ENCODE peak calls at places on chromosomes 5 and 9, in six cellular contexts. One of them, this sample, is unnamed.

GRCh38 chr5:138874241-138874640 is 894 bp downstream of the LRRTM2 start:
- DNase-seq in PC-3: no peak
- DNase-seq in foreskin keratinocyte: no peak
- DNase-seq in coronary artery: no peak
- DNase-seq in upper lobe of right lung: no peak
- DNase-seq in cardiac muscle cell: no peak
- DNase-seq in this sample: no peak

GRCh38 chr9:36301227-36301626 is 43.0 kb upstream of the GNE start:
- DNase-seq in PC-3: no peak
- DNase-seq in coronary artery: no peak
- DNase-seq in upper lobe of right lung: no peak
- DNase-seq in cardiac muscle cell: no peak
- DNase-seq in foreskin keratinocyte: no peak
- DNase-seq in this sample: no peak

GRCh38 chr9:116899337-116900006 is 212.4 kb downstream of the TRIM32 start:
- DNase-seq in coronary artery: no peak
- DNase-seq in cardiac muscle cell: no peak
- DNase-seq in PC-3: peak
- DNase-seq in foreskin keratinocyte: peak
- DNase-seq in upper lobe of right lung: no peak
- DNase-seq in this sample: no peak

GRCh38 chr5:170307575-170308465 is 10.2 kb upstream of the LCP2 start:
- DNase-seq in upper lobe of right lung: peak
- DNase-seq in PC-3: peak
- DNase-seq in foreskin keratinocyte: peak
- DNase-seq in cardiac muscle cell: peak
- DNase-seq in coronary artery: peak
- DNase-seq in this sample: no peak

GRCh38 chr9:93091453-93092081 is 4.5 kb upstream of the CARD19 start:
- DNase-seq in upper lobe of right lung: peak
- DNase-seq in coronary artery: peak
- DNase-seq in foreskin keratinocyte: peak
- DNase-seq in cardiac muscle cell: peak
- DNase-seq in PC-3: peak
- DNase-seq in this sample: no peak

GRCh38 chr5:149747141-149747832 is 17.2 kb downstream of the PPARGC1B start:
- DNase-seq in coronary artery: no peak
- DNase-seq in upper lobe of right lung: peak
- DNase-seq in PC-3: peak
- DNase-seq in cardiac muscle cell: no peak
- DNase-seq in foreskin keratinocyte: peak
- DNase-seq in this sample: no peak

GRCh38 chr9:77271023-77271690 is 93.8 kb downstream of the VPS13A start:
- DNase-seq in foreskin keratinocyte: peak
- DNase-seq in coronary artery: no peak
- DNase-seq in PC-3: no peak
- DNase-seq in upper lobe of right lung: no peak
- DNase-seq in cardiac muscle cell: no peak
- DNase-seq in this sample: no peak

GRCh38 chr5:134580001-134580460 is 52.6 kb downstream of the SAR1B start:
- DNase-seq in foreskin keratinocyte: no peak
- DNase-seq in PC-3: no peak
- DNase-seq in upper lobe of right lung: peak
- DNase-seq in coronary artery: no peak
- DNase-seq in cardiac muscle cell: no peak
- DNase-seq in this sample: no peak

GRCh38 chr5:139648205-139649081 is at the start of gene CXXC5:
- DNase-seq in cardiac muscle cell: peak
- DNase-seq in upper lobe of right lung: peak
- DNase-seq in foreskin keratinocyte: peak
- DNase-seq in coronary artery: peak
- DNase-seq in PC-3: peak
- DNase-seq in this sample: peak

GRCh38 chr9:127763918-127764384 is 14.5 kb downstream of the SH2D3C start:
- DNase-seq in PC-3: no peak
- DNase-seq in upper lobe of right lung: peak
- DNase-seq in cardiac muscle cell: peak
- DNase-seq in coronary artery: no peak
- DNase-seq in foreskin keratinocyte: no peak
- DNase-seq in this sample: no peak

GRCh38 chr5:157143127-157143959 is 678 bp upstream of the MED7 start:
- DNase-seq in foreskin keratinocyte: no peak
- DNase-seq in coronary artery: no peak
- DNase-seq in cardiac muscle cell: peak
- DNase-seq in PC-3: no peak
- DNase-seq in upper lobe of right lung: peak
- DNase-seq in this sample: no peak

GRCh38 chr9:97710356-97711222 is 13.4 kb upstream of the XPA start:
- DNase-seq in foreskin keratinocyte: peak
- DNase-seq in PC-3: peak
- DNase-seq in cardiac muscle cell: peak
- DNase-seq in coronary artery: no peak
- DNase-seq in upper lobe of right lung: no peak
- DNase-seq in this sample: no peak

GRCh38 chr9:38183994-38184568 is 115.1 kb upstream of the SHB start:
- DNase-seq in coronary artery: no peak
- DNase-seq in cardiac muscle cell: peak
- DNase-seq in upper lobe of right lung: no peak
- DNase-seq in foreskin keratinocyte: no peak
- DNase-seq in PC-3: peak
- DNase-seq in this sample: no peak

GRCh38 chr9:133385452-133385851 is 9.3 kb downstream of the STKLD1 start:
- DNase-seq in coronary artery: no peak
- DNase-seq in PC-3: no peak
- DNase-seq in foreskin keratinocyte: no peak
- DNase-seq in upper lobe of right lung: no peak
- DNase-seq in cardiac muscle cell: no peak
- DNase-seq in this sample: no peak

GRCh38 chr9:131122158-131122557 is 3.2 kb upstream of the NUP214 start:
- DNase-seq in foreskin keratinocyte: no peak
- DNase-seq in cardiac muscle cell: no peak
- DNase-seq in PC-3: no peak
- DNase-seq in coronary artery: no peak
- DNase-seq in upper lobe of right lung: no peak
- DNase-seq in this sample: no peak

GRCh38 chr9:127896395-127897193 is 2.8 kb downstream of the ST6GALNAC6 start:
- DNase-seq in PC-3: no peak
- DNase-seq in coronary artery: peak
- DNase-seq in foreskin keratinocyte: no peak
- DNase-seq in upper lobe of right lung: no peak
- DNase-seq in cardiac muscle cell: no peak
- DNase-seq in this sample: no peak

GRCh38 chr9:132875159-132875558 is 2.9 kb downstream of the AK8 start:
- DNase-seq in cardiac muscle cell: no peak
- DNase-seq in PC-3: no peak
- DNase-seq in upper lobe of right lung: no peak
- DNase-seq in foreskin keratinocyte: no peak
- DNase-seq in coronary artery: no peak
- DNase-seq in this sample: no peak

GRCh38 chr5:13987843-13988464 is 43.5 kb upstream of the DNAH5 start:
- DNase-seq in coronary artery: no peak
- DNase-seq in upper lobe of right lung: no peak
- DNase-seq in cardiac muscle cell: peak
- DNase-seq in PC-3: peak
- DNase-seq in foreskin keratinocyte: peak
- DNase-seq in this sample: no peak

GRCh38 chr5:178545156-178545555 is 45.0 kb downstream of the COL23A1 start:
- DNase-seq in foreskin keratinocyte: no peak
- DNase-seq in PC-3: no peak
- DNase-seq in cardiac muscle cell: no peak
- DNase-seq in coronary artery: no peak
- DNase-seq in upper lobe of right lung: no peak
- DNase-seq in this sample: no peak

GRCh38 chr5:148653271-148653839 is 972 bp downstream of the HTR4 start:
- DNase-seq in PC-3: no peak
- DNase-seq in cardiac muscle cell: no peak
- DNase-seq in upper lobe of right lung: no peak
- DNase-seq in coronary artery: no peak
- DNase-seq in foreskin keratinocyte: no peak
- DNase-seq in this sample: no peak

GRCh38 chr5:142748568-142749249 is 21.5 kb upstream of the ARHGAP26 start:
- DNase-seq in cardiac muscle cell: no peak
- DNase-seq in coronary artery: no peak
- DNase-seq in upper lobe of right lung: peak
- DNase-seq in PC-3: peak
- DNase-seq in foreskin keratinocyte: peak
- DNase-seq in this sample: no peak

GRCh38 chr9:12813960-12814876 is 39.4 kb downstream of the LURAP1L start:
- DNase-seq in upper lobe of right lung: no peak
- DNase-seq in PC-3: peak
- DNase-seq in cardiac muscle cell: peak
- DNase-seq in coronary artery: peak
- DNase-seq in foreskin keratinocyte: peak
- DNase-seq in this sample: no peak

GRCh38 chr9:133247632-133248031 is 27.4 kb downstream of the ABO start:
- DNase-seq in PC-3: no peak
- DNase-seq in foreskin keratinocyte: no peak
- DNase-seq in upper lobe of right lung: no peak
- DNase-seq in cardiac muscle cell: no peak
- DNase-seq in coronary artery: no peak
- DNase-seq in this sample: peak

GRCh38 chr9:15317836-15318235 is 10.8 kb upstream of the TTC39B start:
- DNase-seq in upper lobe of right lung: no peak
- DNase-seq in foreskin keratinocyte: peak
- DNase-seq in PC-3: peak
- DNase-seq in coronary artery: no peak
- DNase-seq in cardiac muscle cell: peak
- DNase-seq in this sample: no peak

GRCh38 chr9:92468206-92468605 is 14.1 kb downstream of the ASPN start:
- DNase-seq in foreskin keratinocyte: peak
- DNase-seq in coronary artery: no peak
- DNase-seq in upper lobe of right lung: no peak
- DNase-seq in cardiac muscle cell: no peak
- DNase-seq in PC-3: no peak
- DNase-seq in this sample: no peak

GRCh38 chr9:38022203-38022602 is 46.8 kb downstream of the SHB start:
- DNase-seq in foreskin keratinocyte: no peak
- DNase-seq in PC-3: no peak
- DNase-seq in coronary artery: no peak
- DNase-seq in cardiac muscle cell: no peak
- DNase-seq in upper lobe of right lung: no peak
- DNase-seq in this sample: no peak

GRCh38 chr5:35316611-35317307 is 86.5 kb upstream of the PRLR start:
- DNase-seq in cardiac muscle cell: no peak
- DNase-seq in upper lobe of right lung: no peak
- DNase-seq in PC-3: peak
- DNase-seq in foreskin keratinocyte: peak
- DNase-seq in coronary artery: no peak
- DNase-seq in this sample: no peak

GRCh38 chr9:86351897-86352296 is 2.3 kb downstream of the TUT7 start:
- DNase-seq in foreskin keratinocyte: no peak
- DNase-seq in coronary artery: no peak
- DNase-seq in upper lobe of right lung: no peak
- DNase-seq in PC-3: no peak
- DNase-seq in cardiac muscle cell: no peak
- DNase-seq in this sample: no peak

GRCh38 chr5:40559306-40559705 is 120.4 kb upstream of the PTGER4 start:
- DNase-seq in PC-3: no peak
- DNase-seq in coronary artery: no peak
- DNase-seq in upper lobe of right lung: no peak
- DNase-seq in cardiac muscle cell: no peak
- DNase-seq in foreskin keratinocyte: no peak
- DNase-seq in this sample: no peak

GRCh38 chr9:110047232-110047954 is 160.6 kb downstream of the C9orf152 start:
- DNase-seq in cardiac muscle cell: no peak
- DNase-seq in PC-3: no peak
- DNase-seq in foreskin keratinocyte: no peak
- DNase-seq in upper lobe of right lung: no peak
- DNase-seq in coronary artery: no peak
- DNase-seq in this sample: no peak

GRCh38 chr5:145237843-145238242 is 597.3 kb downstream of the PRELID2 start:
- DNase-seq in coronary artery: no peak
- DNase-seq in PC-3: peak
- DNase-seq in cardiac muscle cell: peak
- DNase-seq in foreskin keratinocyte: peak
- DNase-seq in upper lobe of right lung: no peak
- DNase-seq in this sample: no peak
- TF ChIP-seq CTCF in coronary artery: no peak
- TF ChIP-seq CTCF in PC-3: peak
- TF ChIP-seq CTCF in cardiac muscle cell: peak
- TF ChIP-seq CTCF in foreskin keratinocyte: peak
- TF ChIP-seq CTCF in upper lobe of right lung: peak
- TF ChIP-seq CTCF in this sample: peak

GRCh38 chr5:81826128-81826527 is 75.2 kb upstream of the SSBP2 start:
- DNase-seq in cardiac muscle cell: peak
- DNase-seq in PC-3: no peak
- DNase-seq in foreskin keratinocyte: peak
- DNase-seq in upper lobe of right lung: no peak
- DNase-seq in coronary artery: no peak
- DNase-seq in this sample: no peak
- TF ChIP-seq CTCF in cardiac muscle cell: no peak
- TF ChIP-seq CTCF in PC-3: no peak
- TF ChIP-seq CTCF in foreskin keratinocyte: peak
- TF ChIP-seq CTCF in upper lobe of right lung: no peak
- TF ChIP-seq CTCF in coronary artery: no peak
- TF ChIP-seq CTCF in this sample: no peak

DNA sequence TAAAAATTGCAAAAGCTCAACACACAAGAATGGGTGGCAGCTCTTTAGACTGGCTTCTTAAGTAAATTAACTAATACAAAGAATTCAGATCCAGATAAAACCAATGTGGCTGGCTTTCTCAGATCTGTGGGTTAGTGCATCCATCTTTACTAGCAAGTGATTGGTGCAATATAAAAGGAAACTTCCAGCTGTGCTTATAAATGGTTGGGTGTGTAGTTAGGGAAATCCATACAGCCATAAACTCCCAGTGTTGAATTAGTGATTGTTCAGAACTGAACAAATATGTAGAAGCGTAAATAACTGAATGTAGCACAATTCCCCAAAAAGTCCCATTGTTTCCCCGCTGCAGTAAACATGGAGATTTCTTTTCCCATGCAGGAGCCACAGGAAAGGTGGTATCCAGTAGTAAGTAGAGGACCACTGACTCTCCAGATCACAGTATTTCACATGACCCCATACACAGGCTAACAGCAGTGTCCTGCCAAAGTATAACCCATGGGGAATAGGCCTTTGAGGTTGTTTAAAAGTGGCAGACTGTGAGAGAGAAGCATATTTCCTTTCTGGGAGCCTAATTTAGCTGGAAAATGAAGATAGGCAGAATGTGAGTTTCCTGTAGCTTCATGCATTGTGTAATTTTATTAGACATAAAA is 173.1 kb upstream of the SLC12A2 start:
- DNase-seq in coronary artery: no peak
- DNase-seq in foreskin keratinocyte: no peak
- DNase-seq in cardiac muscle cell: no peak
- DNase-seq in PC-3: no peak
- DNase-seq in upper lobe of right lung: no peak
- DNase-seq in this sample: no peak
- TF ChIP-seq CTCF in coronary artery: no peak
- TF ChIP-seq CTCF in foreskin keratinocyte: no peak
- TF ChIP-seq CTCF in cardiac muscle cell: no peak
- TF ChIP-seq CTCF in PC-3: no peak
- TF ChIP-seq CTCF in upper lobe of right lung: no peak
- TF ChIP-seq CTCF in this sample: no peak

DNA sequence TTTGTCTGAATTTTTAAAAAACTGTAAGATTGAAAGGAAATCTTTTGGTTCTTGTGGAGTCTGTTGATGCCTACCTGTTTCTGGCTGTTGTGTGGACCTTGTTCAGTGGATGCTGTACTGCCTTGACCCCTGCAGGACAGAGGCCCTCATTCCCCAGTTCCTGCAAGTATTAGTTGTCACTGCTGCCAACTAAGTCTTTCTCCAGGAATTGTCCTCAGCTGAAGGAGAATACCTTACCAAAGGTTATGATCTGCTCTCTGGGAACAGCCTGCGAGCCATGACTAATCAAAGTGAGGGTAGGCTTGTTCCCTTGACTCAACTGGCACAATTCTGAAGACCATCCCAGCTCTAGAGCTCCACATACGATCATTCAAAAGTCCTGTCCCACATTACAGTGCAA is 145.3 kb upstream of the FST start:
- DNase-seq in coronary artery: no peak
- DNase-seq in foreskin keratinocyte: peak
- DNase-seq in PC-3: peak
- DNase-seq in upper lobe of right lung: no peak
- DNase-seq in cardiac muscle cell: no peak
- DNase-seq in this sample: no peak
- TF ChIP-seq CTCF in coronary artery: no peak
- TF ChIP-seq CTCF in foreskin keratinocyte: peak
- TF ChIP-seq CTCF in PC-3: peak
- TF ChIP-seq CTCF in upper lobe of right lung: no peak
- TF ChIP-seq CTCF in cardiac muscle cell: no peak
- TF ChIP-seq CTCF in this sample: peak